ENCODE peak calls at places on chromosomes 6 and 20, in five cellular contexts. F is heart left ventricle, P is stomach, U is PC-3, J is H1. R is an unnamed sample.

GRCh38 chr6:150352321-150353296 is 16.2 kb upstream of the IYD start:
- DNase-seq in F (no peak), P (no peak), U (peak; percentile 14), J (no peak), R (no peak)

GRCh38 chr6:111914617-111915016 is 41.4 kb upstream of the FYN start:
- DNase-seq in F (no peak), P (no peak), U (no peak), J (no peak), R (no peak)

GRCh38 chr6:31386099-31386498 is 17.3 kb upstream of the MICA start:
- DNase-seq in F (no peak), P (no peak), U (no peak), J (no peak), R (no peak)

GRCh38 chr6:36752886-36753506 is 55.4 kb downstream of the RAB44 start:
- DNase-seq in F (no peak), P (no peak), U (no peak), J (no peak), R (no peak)

GRCh38 chr20:60700728-60701127 is 551.3 kb upstream of the CDH4 start:
- DNase-seq in F (no peak), P (no peak), U (no peak), J (no peak), R (no peak)

GRCh38 chr20:37386505-37387201 is 40.7 kb downstream of the SRC start:
- DNase-seq in F (no peak), P (no peak), U (no peak), J (no peak), R (no peak)

GRCh38 chr20:15642676-15643075 is 930.6 kb downstream of the KIF16B start:
- DNase-seq in F (no peak), P (no peak), U (peak; percentile 31), J (no peak), R (no peak)

GRCh38 chr6:20952605-20953004 is 418.3 kb downstream of the CDKAL1 start:
- DNase-seq in F (no peak), P (no peak), U (peak; percentile 90), J (no peak), R (peak; percentile 31)

GRCh38 chr6:55868910-55869479 is 6.4 kb downstream of the BMP5 start:
- DNase-seq in F (no peak), P (no peak), U (peak; percentile 98), J (no peak), R (no peak)

GRCh38 chr6:39228992-39229767 is at the start of gene KCNK5:
- DNase-seq in F (peak; percentile 69), P (peak; percentile 89), U (peak; percentile 57), J (peak; percentile 93), R (peak; percentile 61)
- H3K27ac ChIP-seq in F (no peak within 1 kb of the TSS), P (peak within 1 kb of the TSS; percentile 62), U (no peak within 1 kb of the TSS), J (peak within 1 kb of the TSS; percentile 68), R (no peak within 1 kb of the TSS)

DNA sequence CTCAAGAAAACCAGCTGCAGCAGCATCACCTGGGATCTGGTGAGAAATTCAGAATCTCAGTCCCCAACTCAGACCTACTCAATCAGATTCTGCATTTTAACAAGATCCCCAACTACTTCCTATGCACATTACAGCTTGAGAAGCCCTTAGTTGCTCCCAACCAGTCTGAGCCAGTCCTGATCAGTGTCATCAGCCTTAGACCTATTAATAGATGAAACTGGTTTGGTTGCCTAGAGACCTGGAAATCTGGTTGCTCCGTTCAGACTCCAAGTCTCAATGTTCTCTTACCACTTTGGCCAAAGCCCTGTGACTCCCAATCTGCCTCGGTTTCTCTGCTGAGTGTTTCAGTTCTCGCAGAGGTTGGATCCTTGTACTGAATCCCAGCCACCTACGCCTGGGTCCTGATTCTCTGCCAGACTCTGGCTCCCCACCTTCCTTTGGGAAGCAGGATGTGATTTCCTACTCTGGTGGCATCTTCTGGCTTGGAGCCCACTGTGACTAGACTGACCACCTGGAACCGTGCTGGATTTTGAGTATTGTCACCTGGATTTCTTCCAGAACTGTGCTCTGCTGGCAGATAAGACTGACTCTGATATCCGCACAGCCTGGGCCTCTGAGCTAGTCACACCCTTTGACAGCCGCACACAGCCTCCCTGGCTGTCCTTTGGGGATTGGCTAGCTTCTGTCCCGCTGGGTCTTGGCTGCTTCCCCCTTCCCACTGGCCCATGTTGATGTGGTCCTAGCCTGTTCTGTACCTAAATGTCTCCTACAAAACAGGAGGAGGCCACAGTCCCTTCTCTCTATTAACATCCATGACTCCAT is 20.3 kb upstream of the ATXN1 start:
- DNase-seq in F (peak; percentile 30), P (no peak), U (peak; percentile 34), J (no peak), R (peak; percentile 67)
- H3K4me3 ChIP-seq in F (no peak overlapping the region), P (no peak overlapping the region), U (no peak overlapping the region), J (no peak overlapping the region), R (no peak overlapping the region)

GRCh38 chr6:41073203-41073967 is 611 bp downstream of the NFYA start:
- DNase-seq in F (peak; percentile 93), P (peak; percentile 93), U (peak; percentile 82), J (peak; percentile 85), R (peak; percentile 81)
- TF ChIP-seq CTCF in F (peak; percentile 46), P (peak; percentile 27), U (no peak), J (peak; percentile 34), R (no peak)

GRCh38 chr6:139591075-139591474 is 216.6 kb upstream of the CITED2 start:
- DNase-seq in F (no peak), P (no peak), U (no peak), J (no peak), R (no peak)

GRCh38 chr6:139588076-139588639 is 213.7 kb upstream of the CITED2 start:
- DNase-seq in F (no peak), P (peak; percentile 84), U (peak; percentile 61), J (no peak), R (no peak)

GRCh38 chr6:139587469-139587868 is 213.0 kb upstream of the CITED2 start:
- DNase-seq in F (no peak), P (no peak), U (peak; percentile 79), J (no peak), R (no peak)

GRCh38 chr6:139590206-139590605 is 215.8 kb upstream of the CITED2 start:
- DNase-seq in F (no peak), P (peak; percentile 53), U (no peak), J (no peak), R (no peak)

GRCh38 chr6:139588734-139589418 is 214.4 kb upstream of the CITED2 start:
- DNase-seq in F (no peak), P (no peak), U (peak; percentile 48), J (no peak), R (no peak)
- H3K27ac ChIP-seq in F (no peak overlapping the region), P (peak overlapping the region; percentile 65), U (peak overlapping the region; percentile 29), J (no peak overlapping the region), R (no peak overlapping the region)

DNA sequence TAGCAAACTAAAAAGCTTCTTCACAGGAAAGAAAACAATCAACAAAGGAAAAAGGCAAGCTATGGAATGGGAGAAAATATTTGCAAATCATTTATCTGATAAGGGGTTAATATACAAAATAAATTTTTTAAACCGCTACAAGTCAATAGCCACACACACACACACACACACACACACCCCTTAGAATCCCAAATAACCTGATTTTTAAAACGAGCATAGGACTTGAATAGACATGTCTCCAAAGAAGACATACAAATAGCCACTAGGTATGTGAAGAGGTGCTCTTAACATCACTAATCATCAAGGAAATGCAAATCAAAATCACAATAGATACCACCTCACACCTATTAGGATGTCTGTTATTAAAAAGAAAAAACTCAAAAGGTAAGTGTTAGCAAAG is 187.7 kb downstream of the TRIM27 start:
- DNase-seq in F (no peak), P (no peak), U (no peak), J (no peak), R (no peak)
- H3K4me3 ChIP-seq in F (no peak overlapping the region), P (no peak overlapping the region), U (peak overlapping the region; percentile 57), J (peak overlapping the region; percentile 46), R (no peak overlapping the region)

GRCh38 chr6:50030777-50031562 is 9.2 kb upstream of the DEFB110 start:
- DNase-seq in F (no peak), P (no peak), U (peak; percentile 64), J (peak; percentile 72), R (no peak)
- TF ChIP-seq CTCF in F (no peak), P (no peak), U (peak; percentile 74), J (peak; percentile 71), R (no peak)

DNA sequence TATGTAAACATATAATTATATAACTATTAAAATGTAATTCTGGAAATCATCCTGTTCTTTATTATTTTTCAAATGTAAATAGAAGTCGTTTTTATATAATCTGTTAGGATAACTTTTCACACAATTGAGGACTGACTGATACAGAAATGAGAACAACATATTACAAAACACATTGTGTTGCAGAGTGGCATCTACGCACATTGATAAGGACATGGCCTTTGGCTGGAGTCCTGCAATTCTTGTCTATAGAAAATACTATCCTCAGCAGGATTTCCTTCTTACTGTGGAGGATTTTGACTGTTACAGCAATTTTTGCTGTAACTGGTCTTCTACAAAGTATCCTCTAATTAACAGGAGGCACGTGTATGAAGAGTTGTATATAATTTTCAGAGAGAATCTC is 19.8 kb downstream of the SH3BGRL2 start:
- DNase-seq in F (no peak), P (no peak), U (no peak), J (no peak), R (no peak)
- H3K27ac ChIP-seq in F (no peak overlapping the region), P (no peak overlapping the region), U (no peak overlapping the region), J (no peak overlapping the region), R (no peak overlapping the region)

R was measured in dorsolateral prefrontal cortex.